ENCODE peak calls at places on chromosomes 5 and 9, in four cellular contexts. One of them, this sample, is unnamed. For H3K4me1, the result is how much of the 10 kb centered on the place peaks cover.

GRCh38 chr5:169788168-169788567 is 151.1 kb downstream of the DOCK2 start:
- DNase-seq in SJSA1: peak
- DNase-seq in CD4-positive, alpha-beta memory T cell: no peak
- DNase-seq in CD8-positive, alpha-beta T cell: no peak
- DNase-seq in this sample: no peak

GRCh38 chr5:172439785-172440480 is 14.4 kb downstream of the SH3PXD2B start:
- DNase-seq in SJSA1: no peak
- DNase-seq in CD4-positive, alpha-beta memory T cell: no peak
- DNase-seq in CD8-positive, alpha-beta T cell: no peak
- DNase-seq in this sample: no peak

GRCh38 chr5:179836225-179837019 is 15.7 kb downstream of the SQSTM1 start:
- DNase-seq in SJSA1: peak
- DNase-seq in CD4-positive, alpha-beta memory T cell: peak
- DNase-seq in CD8-positive, alpha-beta T cell: peak
- DNase-seq in this sample: no peak

GRCh38 chr5:100676807-100677631 is 141.8 kb downstream of the FAM174A start:
- DNase-seq in SJSA1: no peak
- DNase-seq in CD4-positive, alpha-beta memory T cell: no peak
- DNase-seq in CD8-positive, alpha-beta T cell: no peak
- DNase-seq in this sample: no peak

GRCh38 chr5:107388111-107388861 is 282.5 kb downstream of the EFNA5 start:
- DNase-seq in SJSA1: peak
- DNase-seq in CD4-positive, alpha-beta memory T cell: no peak
- DNase-seq in CD8-positive, alpha-beta T cell: no peak
- DNase-seq in this sample: peak

GRCh38 chr9:127537792-127538191 is 74.3 kb upstream of the STXBP1 start:
- DNase-seq in SJSA1: no peak
- DNase-seq in CD4-positive, alpha-beta memory T cell: no peak
- DNase-seq in CD8-positive, alpha-beta T cell: no peak
- DNase-seq in this sample: no peak

GRCh38 chr9:100587375-100587774 is 9.5 kb downstream of the CAVIN4 start:
- DNase-seq in SJSA1: peak
- DNase-seq in CD4-positive, alpha-beta memory T cell: no peak
- DNase-seq in CD8-positive, alpha-beta T cell: no peak
- DNase-seq in this sample: peak

GRCh38 chr5:39178856-39179255 is 40.5 kb downstream of the FYB1 start:
- DNase-seq in SJSA1: no peak
- DNase-seq in CD4-positive, alpha-beta memory T cell: peak
- DNase-seq in CD8-positive, alpha-beta T cell: peak
- DNase-seq in this sample: no peak

GRCh38 chr9:126945682-126946081 is 31.1 kb downstream of the RALGPS1 start:
- DNase-seq in SJSA1: no peak
- DNase-seq in CD4-positive, alpha-beta memory T cell: no peak
- DNase-seq in CD8-positive, alpha-beta T cell: no peak
- DNase-seq in this sample: no peak

GRCh38 chr9:92970467-92970923 is 23.2 kb downstream of the FGD3 start:
- DNase-seq in SJSA1: peak
- DNase-seq in CD4-positive, alpha-beta memory T cell: no peak
- DNase-seq in CD8-positive, alpha-beta T cell: no peak
- DNase-seq in this sample: no peak

GRCh38 chr9:72586388-72587160 is 65.2 kb downstream of the TMC1 start:
- DNase-seq in SJSA1: no peak
- DNase-seq in CD4-positive, alpha-beta memory T cell: peak
- DNase-seq in CD8-positive, alpha-beta T cell: no peak
- DNase-seq in this sample: no peak

GRCh38 chr5:73311291-73312110 is 137.1 kb downstream of the FOXD1 start:
- DNase-seq in SJSA1: peak
- DNase-seq in CD4-positive, alpha-beta memory T cell: no peak
- DNase-seq in CD8-positive, alpha-beta T cell: no peak
- DNase-seq in this sample: peak

GRCh38 chr9:120343416-120343815 is 236.6 kb downstream of the CDK5RAP2 start:
- DNase-seq in SJSA1: no peak
- DNase-seq in CD4-positive, alpha-beta memory T cell: no peak
- DNase-seq in CD8-positive, alpha-beta T cell: no peak
- DNase-seq in this sample: no peak

GRCh38 chr9:86585422-86586143 is 231.4 kb upstream of the TUT7 start:
- DNase-seq in SJSA1: peak
- DNase-seq in CD4-positive, alpha-beta memory T cell: no peak
- DNase-seq in CD8-positive, alpha-beta T cell: no peak
- DNase-seq in this sample: peak

GRCh38 chr9:73683862-73684591 is 532.4 kb downstream of the ANXA1 start:
- DNase-seq in SJSA1: peak
- DNase-seq in CD4-positive, alpha-beta memory T cell: no peak
- DNase-seq in CD8-positive, alpha-beta T cell: no peak
- DNase-seq in this sample: peak

GRCh38 chr9:94625835-94626234 is 13.5 kb downstream of the FBP1 start:
- DNase-seq in SJSA1: no peak
- DNase-seq in CD4-positive, alpha-beta memory T cell: no peak
- DNase-seq in CD8-positive, alpha-beta T cell: no peak
- DNase-seq in this sample: no peak

GRCh38 chr9:89448381-89448780 is 49.5 kb downstream of the SEMA4D start:
- DNase-seq in SJSA1: no peak
- DNase-seq in CD4-positive, alpha-beta memory T cell: peak
- DNase-seq in CD8-positive, alpha-beta T cell: peak
- DNase-seq in this sample: no peak

GRCh38 chr9:80410106-80410505 is 838.3 kb downstream of the TLE4 start:
- DNase-seq in SJSA1: no peak
- DNase-seq in CD4-positive, alpha-beta memory T cell: no peak
- DNase-seq in CD8-positive, alpha-beta T cell: no peak
- DNase-seq in this sample: no peak

GRCh38 chr5:2288466-2288865 is 405.7 kb upstream of the IRX4 start:
- DNase-seq in SJSA1: no peak
- DNase-seq in CD4-positive, alpha-beta memory T cell: no peak
- DNase-seq in CD8-positive, alpha-beta T cell: no peak
- DNase-seq in this sample: no peak

GRCh38 chr5:38297830-38298608 is 39.7 kb downstream of the EGFLAM start:
- DNase-seq in SJSA1: no peak
- DNase-seq in CD4-positive, alpha-beta memory T cell: no peak
- DNase-seq in CD8-positive, alpha-beta T cell: no peak
- DNase-seq in this sample: no peak

GRCh38 chr9:79572891-79573696 is 1.3 kb downstream of the TLE4 start:
- DNase-seq in SJSA1: peak
- DNase-seq in CD4-positive, alpha-beta memory T cell: peak
- DNase-seq in CD8-positive, alpha-beta T cell: peak
- DNase-seq in this sample: peak

GRCh38 chr9:133429216-133429613 is 7.0 kb downstream of the ADAMTS13 start:
- DNase-seq in SJSA1: no peak
- DNase-seq in CD4-positive, alpha-beta memory T cell: peak
- DNase-seq in CD8-positive, alpha-beta T cell: no peak
- DNase-seq in this sample: no peak
- H3K4me3 ChIP-seq in SJSA1: no peak
- H3K4me3 ChIP-seq in CD4-positive, alpha-beta memory T cell: no peak
- H3K4me3 ChIP-seq in CD8-positive, alpha-beta T cell: no peak
- H3K4me3 ChIP-seq in this sample: no peak

DNA sequence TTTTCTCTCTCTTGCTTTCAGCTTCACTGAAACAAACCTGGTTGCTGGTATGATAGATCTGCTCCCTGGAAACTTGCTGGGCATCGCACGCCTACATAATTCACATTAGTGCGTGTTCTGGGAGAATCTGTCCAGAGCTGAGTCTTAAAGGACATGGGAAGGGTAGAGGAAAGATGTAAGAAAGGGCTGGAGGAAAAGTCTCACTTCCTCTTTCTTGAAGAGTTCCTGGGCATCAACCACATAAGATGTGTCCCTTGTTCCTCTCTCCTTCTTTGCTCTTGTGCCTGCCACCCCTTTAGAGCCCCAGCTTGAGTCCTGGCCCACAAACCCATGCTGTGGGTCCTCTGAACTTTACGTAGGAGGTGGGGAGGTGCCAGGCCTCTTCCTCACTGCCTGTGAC is 205.3 kb upstream of the PANK3 start:
- DNase-seq in SJSA1: no peak
- DNase-seq in CD4-positive, alpha-beta memory T cell: no peak
- DNase-seq in CD8-positive, alpha-beta T cell: no peak
- DNase-seq in this sample: no peak
- H3K4me1 ChIP-seq in SJSA1: under half
- H3K4me1 ChIP-seq in CD4-positive, alpha-beta memory T cell: under half
- H3K4me1 ChIP-seq in CD8-positive, alpha-beta T cell: under half
- H3K4me1 ChIP-seq in this sample: under half

GRCh38 chr5:5183192-5183699 is 43.1 kb downstream of the ADAMTS16 start:
- DNase-seq in SJSA1: peak
- DNase-seq in CD4-positive, alpha-beta memory T cell: no peak
- DNase-seq in CD8-positive, alpha-beta T cell: no peak
- DNase-seq in this sample: peak
- H3K4me3 ChIP-seq in SJSA1: no peak
- H3K4me3 ChIP-seq in CD4-positive, alpha-beta memory T cell: no peak
- H3K4me3 ChIP-seq in CD8-positive, alpha-beta T cell: no peak
- H3K4me3 ChIP-seq in this sample: no peak

DNA sequence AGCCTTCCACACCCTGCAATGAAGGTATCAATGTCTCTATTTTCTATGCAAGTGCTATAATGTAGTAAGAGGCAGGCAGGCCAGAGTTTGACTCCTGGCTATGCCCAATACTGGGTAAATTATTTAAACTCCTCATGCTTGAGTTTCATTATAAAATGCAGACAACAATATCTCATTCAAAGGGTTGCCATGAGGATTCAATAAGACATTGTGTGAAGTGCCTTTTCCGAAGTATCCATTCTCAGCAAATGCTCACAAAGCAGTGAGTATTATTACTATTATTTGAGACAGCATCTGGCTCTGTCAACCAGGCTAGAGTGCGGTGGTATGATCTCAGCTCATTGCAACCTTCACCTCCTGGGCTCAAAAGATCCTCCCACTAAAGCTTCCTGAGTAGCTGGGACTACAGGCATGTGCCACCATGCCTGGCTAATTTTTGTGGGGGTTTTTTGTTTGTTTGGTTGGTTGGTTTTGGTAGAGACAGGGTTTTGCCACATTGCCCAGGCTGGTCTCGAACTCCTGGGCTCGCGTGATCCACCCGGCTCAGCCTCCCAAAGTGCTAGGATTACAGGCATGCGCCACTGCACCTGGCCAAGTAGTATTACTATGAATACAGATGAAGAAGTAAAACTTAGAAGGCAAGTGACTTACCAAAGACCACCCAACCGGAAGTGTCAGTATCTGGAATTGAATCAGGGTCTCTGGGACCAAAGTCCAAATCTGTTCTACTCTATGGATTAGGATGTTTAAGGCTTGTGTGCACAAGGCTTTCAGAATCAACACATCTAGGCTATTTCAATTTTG is 18.8 kb downstream of the ADAM19 start:
- DNase-seq in SJSA1: no peak
- DNase-seq in CD4-positive, alpha-beta memory T cell: no peak
- DNase-seq in CD8-positive, alpha-beta T cell: no peak
- DNase-seq in this sample: no peak
- H3K4me1 ChIP-seq in SJSA1: half or more
- H3K4me1 ChIP-seq in CD4-positive, alpha-beta memory T cell: half or more
- H3K4me1 ChIP-seq in CD8-positive, alpha-beta T cell: under half
- H3K4me1 ChIP-seq in this sample: under half

DNA sequence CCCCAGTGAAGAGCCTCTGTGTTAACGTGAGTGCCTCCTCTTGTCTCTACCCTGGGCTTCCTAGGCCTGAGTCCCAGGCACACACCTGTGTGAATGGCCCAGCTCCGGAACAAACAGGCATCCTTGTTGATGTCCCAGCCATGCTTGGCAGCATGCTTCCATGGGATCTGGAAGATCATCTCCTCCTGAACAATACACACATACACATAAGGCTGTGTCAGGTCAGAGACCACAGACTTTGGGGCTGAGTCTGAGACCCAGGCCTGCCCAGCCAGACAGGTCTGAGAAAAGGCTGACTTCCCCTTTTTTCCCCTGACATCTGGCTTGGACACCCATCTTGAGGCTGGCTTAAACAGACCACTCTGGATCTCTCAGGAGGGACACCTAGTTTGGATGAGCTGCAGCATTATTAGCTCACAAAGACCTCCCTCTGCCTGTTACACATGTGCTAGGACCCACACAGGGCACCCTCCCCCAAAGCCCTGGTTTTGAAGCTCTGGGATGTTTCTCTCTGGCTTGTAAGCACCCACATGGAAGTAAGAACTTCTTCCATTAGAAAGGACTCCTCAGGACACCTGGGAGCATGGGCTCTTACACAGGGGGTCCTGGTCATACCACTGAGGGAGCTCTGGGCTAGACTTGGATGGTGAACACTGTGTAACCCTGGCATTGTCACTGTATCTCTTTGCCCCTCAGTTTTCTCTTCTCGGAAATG is 2.6 kb downstream of the IRF1 start:
- DNase-seq in SJSA1: no peak
- DNase-seq in CD4-positive, alpha-beta memory T cell: peak
- DNase-seq in CD8-positive, alpha-beta T cell: no peak
- DNase-seq in this sample: no peak
- H3K4me3 ChIP-seq in SJSA1: no peak
- H3K4me3 ChIP-seq in CD4-positive, alpha-beta memory T cell: peak
- H3K4me3 ChIP-seq in CD8-positive, alpha-beta T cell: peak
- H3K4me3 ChIP-seq in this sample: no peak

GRCh38 chr5:88837817-88838216 is 45.2 kb downstream of the MEF2C start:
- DNase-seq in SJSA1: no peak
- DNase-seq in CD4-positive, alpha-beta memory T cell: no peak
- DNase-seq in CD8-positive, alpha-beta T cell: no peak
- DNase-seq in this sample: no peak
- H3K4me1 ChIP-seq in SJSA1: under half
- H3K4me1 ChIP-seq in CD4-positive, alpha-beta memory T cell: under half
- H3K4me1 ChIP-seq in CD8-positive, alpha-beta T cell: under half
- H3K4me1 ChIP-seq in this sample: under half

DNA sequence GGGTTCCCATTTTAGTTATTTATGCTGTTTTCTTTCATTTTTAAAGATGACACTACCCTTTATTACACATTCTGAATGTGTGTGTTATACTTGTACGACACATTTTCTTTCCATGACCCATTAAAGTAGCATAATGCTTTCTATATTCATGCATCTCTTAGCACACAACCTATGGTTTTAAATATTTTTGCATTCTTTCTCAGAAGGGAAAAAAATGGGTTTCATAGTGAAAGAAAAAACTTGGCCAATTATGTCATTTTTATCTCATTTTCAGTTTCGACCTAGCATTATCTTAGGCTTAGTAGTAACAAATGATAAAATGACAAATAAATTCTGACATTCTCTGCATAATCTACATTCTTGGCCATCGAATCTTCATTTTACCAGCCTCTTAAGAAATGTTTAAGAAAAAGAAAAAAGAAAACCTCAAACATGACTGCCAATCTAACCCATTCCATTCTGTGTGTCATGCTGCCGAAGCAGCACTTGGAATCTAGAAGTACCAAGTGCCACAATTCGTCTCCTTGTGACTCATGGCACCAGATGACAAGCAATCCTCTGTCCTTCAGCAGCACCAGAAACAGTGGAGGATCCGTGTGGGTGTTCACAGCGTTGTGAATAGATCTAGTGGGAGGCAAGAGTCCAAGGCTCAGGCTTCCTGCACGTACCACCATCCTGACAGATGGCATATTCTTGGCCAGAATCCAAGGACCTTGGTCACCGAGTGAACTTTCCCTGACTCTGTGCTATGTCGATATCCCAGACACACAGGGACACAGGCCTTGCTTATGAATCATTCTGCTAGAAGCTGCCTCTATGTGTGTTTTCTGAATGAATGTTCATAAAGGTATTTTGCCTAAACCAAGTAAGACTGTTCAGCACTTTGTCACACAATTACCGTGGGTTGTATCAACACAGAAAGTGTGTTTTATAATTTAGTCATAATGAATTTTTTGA is 502.7 kb downstream of the NR2F1-AS1 start:
- DNase-seq in SJSA1: peak
- DNase-seq in CD4-positive, alpha-beta memory T cell: no peak
- DNase-seq in CD8-positive, alpha-beta T cell: no peak
- DNase-seq in this sample: peak
- H3K4me3 ChIP-seq in SJSA1: peak
- H3K4me3 ChIP-seq in CD4-positive, alpha-beta memory T cell: no peak
- H3K4me3 ChIP-seq in CD8-positive, alpha-beta T cell: no peak
- H3K4me3 ChIP-seq in this sample: peak

This sample was measured in SJCRH30.